ENCODE peak calls at places on chromosomes 16 and 17, in six cellular contexts. J is Caco-2, Y is cardiac muscle cell, U is AG09309, B is tibial nerve, G is glutamatergic neuron. A is an unnamed sample.

GRCh38 chr16:84461029-84461415 is 43.4 kb downstream of the MEAK7 start:
- DNase-seq in J (no peak), Y (no peak), U (no peak), B (no peak), G (no peak), A (peak; percentile 4)

GRCh38 chr17:60047590-60047989 is 31.1 kb downstream of the HEATR6 start:
- DNase-seq in J (no peak), Y (no peak), U (no peak), B (no peak), G (no peak), A (no peak)

GRCh38 chr17:427327-427726 is 74.7 kb upstream of the RPH3AL start:
- DNase-seq in J (no peak), Y (no peak), U (no peak), B (no peak), G (no peak), A (no peak)

GRCh38 chr16:22313141-22313781 is 16.1 kb downstream of the POLR3E start:
- DNase-seq in J (no peak), Y (no peak), U (no peak), B (no peak), G (no peak), A (no peak)

GRCh38 chr17:42325026-42325425 is 36.7 kb downstream of the STAT5A start:
- DNase-seq in J (no peak), Y (peak; percentile 52), U (peak; percentile 89), B (no peak), G (no peak), A (no peak)

GRCh38 chr16:46970089-46970488 is 3.4 kb downstream of the DNAJA2 start:
- DNase-seq in J (no peak), Y (no peak), U (no peak), B (no peak), G (no peak), A (no peak)

GRCh38 chr16:4209657-4210056 is 32.2 kb downstream of the SRL start:
- DNase-seq in J (no peak), Y (no peak), U (no peak), B (no peak), G (no peak), A (no peak)

GRCh38 chr17:40313660-40314556 is 4.9 kb downstream of the RARA start:
- DNase-seq in J (no peak), Y (no peak), U (no peak), B (peak; percentile 3), G (peak; percentile 67), A (no peak)

GRCh38 chr16:66070140-66070887 is 296.2 kb upstream of the CDH5 start:
- DNase-seq in J (no peak), Y (peak; percentile 97), U (no peak), B (peak; percentile 36), G (no peak), A (no peak)

GRCh38 chr17:53090770-53091169 is 732.0 kb upstream of the KIF2B start:
- DNase-seq in J (no peak), Y (no peak), U (no peak), B (no peak), G (no peak), A (no peak)

GRCh38 chr17:53092072-53092471 is 730.7 kb upstream of the KIF2B start:
- DNase-seq in J (no peak), Y (no peak), U (no peak), B (no peak), G (no peak), A (no peak)

GRCh38 chr17:53088501-53088900 is 734.2 kb upstream of the KIF2B start:
- DNase-seq in J (no peak), Y (no peak), U (no peak), B (no peak), G (no peak), A (no peak)

DNA sequence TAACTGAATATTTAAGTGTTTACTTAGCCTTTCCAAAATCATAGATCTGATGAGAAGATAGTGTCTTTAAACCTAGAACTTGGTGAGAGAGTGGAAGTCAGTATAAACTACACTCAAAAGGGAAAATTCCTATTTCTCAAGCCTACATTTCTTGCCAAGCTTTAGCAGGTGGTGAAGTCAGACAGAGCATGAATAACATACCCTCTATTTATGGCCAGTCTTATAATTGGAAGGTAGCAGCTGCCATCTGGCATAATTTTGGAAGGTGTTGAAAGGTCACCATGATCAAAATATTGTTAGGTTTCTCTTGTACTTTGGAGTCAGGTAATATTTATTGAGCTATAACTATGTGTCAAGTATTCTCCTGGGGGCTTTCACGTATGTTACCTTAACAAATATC is 729.3 kb upstream of the KIF2B start:
- DNase-seq in J (no peak), Y (no peak), U (no peak), B (no peak), G (no peak), A (no peak)
- TF ChIP-seq CTCF in J (no peak), Y (no peak), U (no peak), B (no peak), G (no peak), A (no peak)

DNA sequence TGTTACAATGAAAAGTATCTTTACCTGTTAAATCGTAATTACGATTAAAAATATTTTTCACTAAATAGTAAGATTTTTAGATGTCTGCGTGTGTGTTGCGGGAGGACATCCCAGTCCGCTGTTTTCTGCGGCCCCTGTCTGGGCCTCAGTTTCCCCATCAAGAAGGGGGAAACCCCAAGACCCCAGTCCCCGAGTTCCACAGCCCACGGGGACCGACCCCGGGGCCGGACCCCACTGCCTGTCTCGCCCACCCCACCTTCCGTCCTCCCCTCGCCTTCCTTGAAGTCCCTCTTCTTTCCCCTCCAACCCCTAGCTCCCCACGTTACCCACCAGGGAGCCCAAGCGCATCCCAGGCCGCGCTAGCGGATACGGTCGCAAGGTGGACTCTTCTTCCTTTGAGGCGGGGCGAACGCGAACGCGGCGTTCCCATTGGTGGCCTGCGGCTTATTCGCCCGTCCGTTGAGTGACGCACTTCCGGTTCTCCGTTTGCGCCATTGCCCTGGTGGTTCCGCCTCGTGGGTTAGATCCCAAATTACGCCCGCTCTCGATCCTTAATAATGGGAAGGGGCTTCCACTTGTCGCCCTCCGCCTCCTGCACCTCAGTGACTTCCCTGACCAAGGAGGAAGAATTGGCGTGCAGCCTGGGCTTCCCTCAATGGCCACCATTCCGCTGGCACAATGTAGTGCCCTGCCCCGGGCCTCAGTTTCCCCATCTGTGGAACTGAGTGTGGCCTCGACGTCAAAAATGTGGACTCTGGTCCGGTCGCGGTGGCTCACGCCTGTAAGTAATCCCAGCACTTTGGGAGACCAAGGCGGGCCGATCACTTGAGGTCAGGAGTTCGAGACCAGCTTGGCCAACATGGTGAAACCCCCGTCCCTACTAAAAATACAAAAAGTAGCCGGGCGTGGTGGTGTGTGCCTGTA is at the start of gene NSMCE1:
- DNase-seq in J (peak; percentile 96), Y (peak; percentile 97), U (peak; percentile 73), B (peak; percentile 97), G (peak; percentile 98), A (peak; percentile 75)
- TF ChIP-seq CTCF in J (peak; percentile 31), Y (no peak), U (no peak), B (no peak), G (no peak), A (no peak)

GRCh38 chr17:30969989-30970680 is 704 bp upstream of the RNF135 start:
- DNase-seq in J (no peak), Y (peak; percentile 23), U (no peak), B (no peak), G (no peak), A (no peak)

GRCh38 chr17:30975042-30975820 is 4.4 kb downstream of the RNF135 start:
- DNase-seq in J (no peak), Y (no peak), U (no peak), B (no peak), G (no peak), A (no peak)

GRCh38 chr17:30970757-30971567 is at the start of gene RNF135:
- DNase-seq in J (no peak), Y (peak; percentile 93), U (peak; percentile 46), B (peak; percentile 72), G (peak; percentile 73), A (peak; percentile 66)
- TF ChIP-seq CTCF in J (no peak), Y (no peak), U (no peak), B (peak; percentile 35), G (peak; percentile 34), A (peak; percentile 44)

DNA sequence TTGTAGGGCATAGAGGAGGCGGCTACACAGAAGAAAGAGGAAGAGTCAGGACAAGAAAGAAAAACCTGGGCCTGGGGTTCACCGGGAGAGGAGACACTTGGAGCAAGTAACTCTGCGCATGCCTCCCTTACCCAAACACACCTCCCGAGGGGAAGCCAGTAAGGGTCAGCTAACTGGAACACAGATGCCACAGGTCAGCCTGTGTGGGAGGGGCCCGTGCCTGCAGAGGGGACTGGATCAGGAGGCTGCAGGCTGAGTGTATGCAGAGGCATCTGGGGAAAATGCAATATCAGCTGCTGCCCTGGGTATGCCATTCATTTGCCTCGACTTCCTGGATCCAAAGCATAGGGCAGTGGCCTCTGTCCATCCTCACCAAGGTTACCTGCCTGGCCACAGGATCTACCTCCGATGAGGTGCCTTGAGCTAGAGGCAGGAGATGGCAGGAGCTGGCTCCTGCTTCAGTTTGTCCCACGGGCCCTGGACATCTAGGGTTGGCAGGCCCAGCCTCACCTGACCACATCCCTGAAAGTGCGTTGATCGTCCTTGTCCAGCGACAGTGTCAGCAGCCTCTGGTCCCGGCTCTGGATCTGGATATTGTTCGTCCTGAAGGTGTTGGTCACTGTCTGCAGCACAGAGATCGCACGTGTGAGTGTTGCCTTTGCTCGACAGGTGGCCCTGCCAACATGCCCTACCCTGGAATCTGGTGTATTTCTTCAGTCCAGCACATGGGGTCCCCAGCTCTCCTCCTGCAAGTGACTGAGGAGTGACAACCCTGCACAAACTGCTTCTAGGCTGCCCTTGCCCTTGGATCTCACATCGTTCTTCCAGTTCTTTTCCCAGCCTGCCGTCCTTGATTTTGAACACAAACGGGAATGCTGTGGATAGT is 4.6 kb upstream of the MFSD6L start:
- DNase-seq in J (no peak), Y (no peak), U (no peak), B (no peak), G (no peak), A (no peak)
- TF ChIP-seq CTCF in J (peak; percentile 39), Y (no peak), U (no peak), B (no peak), G (no peak), A (peak; percentile 49)

DNA sequence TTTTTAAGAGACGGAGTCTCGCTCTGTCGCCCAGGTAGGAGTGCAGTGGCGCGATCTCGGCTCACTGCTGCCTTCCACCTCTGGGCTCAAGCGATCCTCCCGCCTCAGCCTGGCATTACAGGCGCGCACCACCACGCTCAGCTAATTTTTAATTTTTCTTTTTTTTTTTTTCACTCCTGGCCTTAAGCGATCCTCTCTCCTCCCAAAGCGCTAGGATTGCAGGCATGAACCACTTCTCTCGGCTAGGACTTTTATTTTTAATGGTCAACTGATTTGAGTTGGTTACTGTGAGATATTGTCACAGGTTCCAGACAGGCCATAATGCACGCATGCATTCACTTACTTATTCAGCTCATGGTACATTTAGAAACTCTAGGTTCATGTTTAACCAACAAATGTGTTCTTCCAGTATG is 888 bp downstream of the PIGW start:
- DNase-seq in J (no peak), Y (no peak), U (no peak), B (no peak), G (no peak), A (no peak)
- TF ChIP-seq CTCF in J (no peak), Y (no peak), U (no peak), B (no peak), G (no peak), A (no peak)

GRCh38 chr16:30986129-30986991 is 1.4 kb downstream of the HSD3B7 start:
- DNase-seq in J (no peak), Y (no peak), U (no peak), B (no peak), G (no peak), A (no peak)
- TF ChIP-seq CTCF in J (no peak), Y (no peak), U (no peak), B (no peak), G (peak; percentile 36), A (no peak)

A was measured in progenitor cell of endocrine pancreas.